ENCODE peak calls at places on chromosomes 6 and 20, in seven cellular contexts. One of them, this sample, is unnamed.

GRCh38 chr6:25010917-25011625 is 75.3 kb upstream of the RIPOR2 start:
- DNase-seq in kidney epithelial cell: no peak
- DNase-seq in H54: no peak
- DNase-seq in CD8-positive, alpha-beta T cell: no peak
- DNase-seq in stimulated activated naive CD8-positive, alpha-beta T cell treated with anti-CD3 and anti-CD28 coated beads, Interleukin-15, amount 100 ng/mL, for 72 hours: no peak
- DNase-seq in iPS DF 19.7: no peak
- DNase-seq in astrocyte of the cerebellum: no peak
- DNase-seq in this sample: no peak

GRCh38 chr6:156687875-156688549 is 89.2 kb upstream of the ARID1B start:
- DNase-seq in kidney epithelial cell: no peak
- DNase-seq in stimulated activated naive CD8-positive, alpha-beta T cell treated with anti-CD3 and anti-CD28 coated beads, Interleukin-15, amount 100 ng/mL, for 72 hours: peak; percentile 14
- DNase-seq in iPS DF 19.7: peak; percentile 25
- DNase-seq in H54: peak; percentile 18
- DNase-seq in astrocyte of the cerebellum: no peak
- DNase-seq in CD8-positive, alpha-beta T cell: no peak
- DNase-seq in this sample: peak; percentile 12

GRCh38 chr6:111803804-111804203 is 69.4 kb downstream of the FYN start:
- DNase-seq in stimulated activated naive CD8-positive, alpha-beta T cell treated with anti-CD3 and anti-CD28 coated beads, Interleukin-15, amount 100 ng/mL, for 72 hours: no peak
- DNase-seq in iPS DF 19.7: no peak
- DNase-seq in H54: no peak
- DNase-seq in astrocyte of the cerebellum: peak; percentile 44
- DNase-seq in kidney epithelial cell: no peak
- DNase-seq in CD8-positive, alpha-beta T cell: no peak
- DNase-seq in this sample: no peak

GRCh38 chr20:9457055-9457454 is 57.3 kb upstream of the LAMP5 start:
- DNase-seq in CD8-positive, alpha-beta T cell: no peak
- DNase-seq in astrocyte of the cerebellum: no peak
- DNase-seq in H54: no peak
- DNase-seq in stimulated activated naive CD8-positive, alpha-beta T cell treated with anti-CD3 and anti-CD28 coated beads, Interleukin-15, amount 100 ng/mL, for 72 hours: no peak
- DNase-seq in iPS DF 19.7: no peak
- DNase-seq in kidney epithelial cell: no peak
- DNase-seq in this sample: no peak

GRCh38 chr6:3808759-3809514 is 40.2 kb upstream of the FAM50B start:
- DNase-seq in CD8-positive, alpha-beta T cell: no peak
- DNase-seq in kidney epithelial cell: peak; percentile 84
- DNase-seq in stimulated activated naive CD8-positive, alpha-beta T cell treated with anti-CD3 and anti-CD28 coated beads, Interleukin-15, amount 100 ng/mL, for 72 hours: no peak
- DNase-seq in astrocyte of the cerebellum: peak; percentile 81
- DNase-seq in iPS DF 19.7: no peak
- DNase-seq in H54: peak; percentile 82
- DNase-seq in this sample: peak; percentile 77

GRCh38 chr6:137234505-137234863 is 15.3 kb upstream of the IFNGR1 start:
- DNase-seq in iPS DF 19.7: no peak
- DNase-seq in stimulated activated naive CD8-positive, alpha-beta T cell treated with anti-CD3 and anti-CD28 coated beads, Interleukin-15, amount 100 ng/mL, for 72 hours: peak; percentile 25
- DNase-seq in astrocyte of the cerebellum: no peak
- DNase-seq in kidney epithelial cell: no peak
- DNase-seq in CD8-positive, alpha-beta T cell: peak; percentile 23
- DNase-seq in H54: no peak
- DNase-seq in this sample: no peak

GRCh38 chr6:132081338-132081737 is 130.2 kb upstream of the CCN2 start:
- DNase-seq in kidney epithelial cell: no peak
- DNase-seq in stimulated activated naive CD8-positive, alpha-beta T cell treated with anti-CD3 and anti-CD28 coated beads, Interleukin-15, amount 100 ng/mL, for 72 hours: no peak
- DNase-seq in CD8-positive, alpha-beta T cell: no peak
- DNase-seq in astrocyte of the cerebellum: no peak
- DNase-seq in iPS DF 19.7: no peak
- DNase-seq in H54: no peak
- DNase-seq in this sample: no peak

GRCh38 chr6:117908246-117909107 is 1.4 kb downstream of the SLC35F1 start:
- DNase-seq in astrocyte of the cerebellum: no peak
- DNase-seq in iPS DF 19.7: no peak
- DNase-seq in H54: no peak
- DNase-seq in kidney epithelial cell: no peak
- DNase-seq in CD8-positive, alpha-beta T cell: no peak
- DNase-seq in stimulated activated naive CD8-positive, alpha-beta T cell treated with anti-CD3 and anti-CD28 coated beads, Interleukin-15, amount 100 ng/mL, for 72 hours: peak; percentile 10
- DNase-seq in this sample: no peak

GRCh38 chr6:92589970-92590369 is 829.4 kb downstream of the EPHA7 start:
- DNase-seq in CD8-positive, alpha-beta T cell: no peak
- DNase-seq in H54: no peak
- DNase-seq in astrocyte of the cerebellum: no peak
- DNase-seq in kidney epithelial cell: no peak
- DNase-seq in stimulated activated naive CD8-positive, alpha-beta T cell treated with anti-CD3 and anti-CD28 coated beads, Interleukin-15, amount 100 ng/mL, for 72 hours: no peak
- DNase-seq in iPS DF 19.7: no peak
- DNase-seq in this sample: no peak

GRCh38 chr6:41345901-41346300 is 10.5 kb downstream of the NCR2 start:
- DNase-seq in stimulated activated naive CD8-positive, alpha-beta T cell treated with anti-CD3 and anti-CD28 coated beads, Interleukin-15, amount 100 ng/mL, for 72 hours: no peak
- DNase-seq in kidney epithelial cell: no peak
- DNase-seq in astrocyte of the cerebellum: no peak
- DNase-seq in H54: no peak
- DNase-seq in CD8-positive, alpha-beta T cell: no peak
- DNase-seq in iPS DF 19.7: no peak
- DNase-seq in this sample: no peak

GRCh38 chr6:169723200-169723909 is 945 bp downstream of the PHF10 start:
- DNase-seq in H54: no peak
- DNase-seq in iPS DF 19.7: no peak
- DNase-seq in astrocyte of the cerebellum: no peak
- DNase-seq in stimulated activated naive CD8-positive, alpha-beta T cell treated with anti-CD3 and anti-CD28 coated beads, Interleukin-15, amount 100 ng/mL, for 72 hours: peak; percentile 76
- DNase-seq in CD8-positive, alpha-beta T cell: peak; percentile 67
- DNase-seq in kidney epithelial cell: no peak
- DNase-seq in this sample: peak; percentile 56

GRCh38 chr20:49568491-49569151 is 684 bp upstream of the PTGIS start:
- DNase-seq in astrocyte of the cerebellum: no peak
- DNase-seq in kidney epithelial cell: no peak
- DNase-seq in stimulated activated naive CD8-positive, alpha-beta T cell treated with anti-CD3 and anti-CD28 coated beads, Interleukin-15, amount 100 ng/mL, for 72 hours: no peak
- DNase-seq in iPS DF 19.7: peak; percentile 86
- DNase-seq in CD8-positive, alpha-beta T cell: no peak
- DNase-seq in H54: no peak
- DNase-seq in this sample: no peak

GRCh38 chr6:166470029-166470862 is 87.5 kb upstream of the MPC1 start:
- DNase-seq in astrocyte of the cerebellum: no peak
- DNase-seq in H54: no peak
- DNase-seq in CD8-positive, alpha-beta T cell: no peak
- DNase-seq in iPS DF 19.7: no peak
- DNase-seq in kidney epithelial cell: no peak
- DNase-seq in stimulated activated naive CD8-positive, alpha-beta T cell treated with anti-CD3 and anti-CD28 coated beads, Interleukin-15, amount 100 ng/mL, for 72 hours: no peak
- DNase-seq in this sample: no peak

GRCh38 chr20:14622796-14623195 is 285.4 kb upstream of the FLRT3 start:
- DNase-seq in CD8-positive, alpha-beta T cell: no peak
- DNase-seq in astrocyte of the cerebellum: peak; percentile 0
- DNase-seq in kidney epithelial cell: peak; percentile 65
- DNase-seq in H54: no peak
- DNase-seq in stimulated activated naive CD8-positive, alpha-beta T cell treated with anti-CD3 and anti-CD28 coated beads, Interleukin-15, amount 100 ng/mL, for 72 hours: no peak
- DNase-seq in iPS DF 19.7: peak; percentile 33
- DNase-seq in this sample: no peak

GRCh38 chr6:97068211-97068610 is 143.7 kb downstream of the KLHL32 start:
- DNase-seq in iPS DF 19.7: no peak
- DNase-seq in astrocyte of the cerebellum: peak; percentile 28
- DNase-seq in kidney epithelial cell: no peak
- DNase-seq in H54: no peak
- DNase-seq in CD8-positive, alpha-beta T cell: no peak
- DNase-seq in stimulated activated naive CD8-positive, alpha-beta T cell treated with anti-CD3 and anti-CD28 coated beads, Interleukin-15, amount 100 ng/mL, for 72 hours: no peak
- DNase-seq in this sample: no peak

GRCh38 chr6:101722991-101723579 is 329.6 kb downstream of the GRIK2 start:
- DNase-seq in stimulated activated naive CD8-positive, alpha-beta T cell treated with anti-CD3 and anti-CD28 coated beads, Interleukin-15, amount 100 ng/mL, for 72 hours: no peak
- DNase-seq in astrocyte of the cerebellum: peak; percentile 57
- DNase-seq in CD8-positive, alpha-beta T cell: no peak
- DNase-seq in H54: no peak
- DNase-seq in iPS DF 19.7: no peak
- DNase-seq in kidney epithelial cell: peak; percentile 21
- DNase-seq in this sample: no peak

GRCh38 chr6:83221886-83222479 is 28.8 kb downstream of the RWDD2A start:
- DNase-seq in CD8-positive, alpha-beta T cell: no peak
- DNase-seq in kidney epithelial cell: no peak
- DNase-seq in H54: no peak
- DNase-seq in iPS DF 19.7: no peak
- DNase-seq in stimulated activated naive CD8-positive, alpha-beta T cell treated with anti-CD3 and anti-CD28 coated beads, Interleukin-15, amount 100 ng/mL, for 72 hours: no peak
- DNase-seq in astrocyte of the cerebellum: peak; percentile 37
- DNase-seq in this sample: no peak

GRCh38 chr20:60306105-60306504 is 347.9 kb downstream of the CDH26 start:
- DNase-seq in CD8-positive, alpha-beta T cell: no peak
- DNase-seq in astrocyte of the cerebellum: no peak
- DNase-seq in H54: no peak
- DNase-seq in kidney epithelial cell: no peak
- DNase-seq in stimulated activated naive CD8-positive, alpha-beta T cell treated with anti-CD3 and anti-CD28 coated beads, Interleukin-15, amount 100 ng/mL, for 72 hours: no peak
- DNase-seq in iPS DF 19.7: no peak
- DNase-seq in this sample: no peak

GRCh38 chr6:3797231-3798200 is 46.0 kb upstream of the PXDC1 start:
- DNase-seq in astrocyte of the cerebellum: peak; percentile 76
- DNase-seq in stimulated activated naive CD8-positive, alpha-beta T cell treated with anti-CD3 and anti-CD28 coated beads, Interleukin-15, amount 100 ng/mL, for 72 hours: no peak
- DNase-seq in H54: peak; percentile 55
- DNase-seq in CD8-positive, alpha-beta T cell: no peak
- DNase-seq in kidney epithelial cell: peak; percentile 80
- DNase-seq in iPS DF 19.7: no peak
- DNase-seq in this sample: no peak

GRCh38 chr6:100461273-100461919 is 3.3 kb downstream of the SIM1 start:
- DNase-seq in CD8-positive, alpha-beta T cell: no peak
- DNase-seq in stimulated activated naive CD8-positive, alpha-beta T cell treated with anti-CD3 and anti-CD28 coated beads, Interleukin-15, amount 100 ng/mL, for 72 hours: no peak
- DNase-seq in kidney epithelial cell: no peak
- DNase-seq in astrocyte of the cerebellum: no peak
- DNase-seq in H54: peak; percentile 69
- DNase-seq in iPS DF 19.7: no peak
- DNase-seq in this sample: no peak

GRCh38 chr6:17086469-17086868 is 15.4 kb upstream of the STMND1 start:
- DNase-seq in H54: peak; percentile 51
- DNase-seq in iPS DF 19.7: no peak
- DNase-seq in kidney epithelial cell: peak; percentile 48
- DNase-seq in astrocyte of the cerebellum: peak; percentile 59
- DNase-seq in stimulated activated naive CD8-positive, alpha-beta T cell treated with anti-CD3 and anti-CD28 coated beads, Interleukin-15, amount 100 ng/mL, for 72 hours: peak; percentile 19
- DNase-seq in CD8-positive, alpha-beta T cell: no peak
- DNase-seq in this sample: peak; percentile 69

GRCh38 chr6:13079096-13079758 is 249.1 kb downstream of the TBC1D7 start:
- DNase-seq in H54: no peak
- DNase-seq in CD8-positive, alpha-beta T cell: no peak
- DNase-seq in astrocyte of the cerebellum: no peak
- DNase-seq in iPS DF 19.7: no peak
- DNase-seq in kidney epithelial cell: no peak
- DNase-seq in stimulated activated naive CD8-positive, alpha-beta T cell treated with anti-CD3 and anti-CD28 coated beads, Interleukin-15, amount 100 ng/mL, for 72 hours: no peak
- DNase-seq in this sample: no peak